ENCODE peak calls at places on chromosomes 4 and X, in seven cellular contexts. H, K, M, O, R, G and T are unnamed samples.

GRCh38 chr4:145487626-145488025 is 6.0 kb downstream of the SMAD1 start:
- DNase-seq in H (no peak), K (no peak), M (peak), O (no peak), R (no peak), G (no peak), T (no peak)

GRCh38 chrX:54776987-54777672 is 20.9 kb downstream of the ITIH6 start:
- DNase-seq in H (no peak), K (no peak), M (no peak), O (no peak), R (no peak), G (no peak), T (no peak)

GRCh38 chr4:100462206-100462605 is 55.6 kb downstream of the EMCN start:
- DNase-seq in H (no peak), K (no peak), M (no peak), O (no peak), R (no peak), G (no peak), T (no peak)

GRCh38 chr4:55008166-55009056 is 117.0 kb downstream of the KDR start:
- DNase-seq in H (peak), K (no peak), M (peak), O (peak), R (no peak), G (no peak), T (no peak)

GRCh38 chr4:142404191-142404611 is 441.9 kb downstream of the INPP4B start:
- DNase-seq in H (no peak), K (no peak), M (no peak), O (no peak), R (no peak), G (no peak), T (no peak)

GRCh38 chrX:134396174-134396573 is 63.8 kb upstream of the HPRT1 start:
- DNase-seq in H (peak), K (no peak), M (no peak), O (no peak), R (no peak), G (no peak), T (no peak)

GRCh38 chr4:47907247-47907646 is 7.1 kb downstream of the NFXL1 start:
- DNase-seq in H (no peak), K (no peak), M (no peak), O (no peak), R (no peak), G (no peak), T (no peak)

GRCh38 chr4:57219389-57219890 is 109.3 kb upstream of the IGFBP7 start:
- DNase-seq in H (no peak), K (no peak), M (no peak), O (no peak), R (peak), G (no peak), T (no peak)

GRCh38 chr4:128711361-128711760 is 98.1 kb upstream of the JADE1 start:
- DNase-seq in H (no peak), K (no peak), M (no peak), O (no peak), R (no peak), G (no peak), T (no peak)

GRCh38 chr4:134027931-134028330 is 173.7 kb downstream of the PABPC4L start:
- DNase-seq in H (no peak), K (no peak), M (no peak), O (no peak), R (no peak), G (no peak), T (no peak)

GRCh38 chrX:19721726-19722370 is 165.6 kb downstream of the SH3KBP1 start:
- DNase-seq in H (no peak), K (no peak), M (peak), O (peak), R (no peak), G (peak), T (no peak)

GRCh38 chr4:182207806-182208483 is 35.3 kb upstream of the TENM3 start:
- DNase-seq in H (no peak), K (no peak), M (peak), O (no peak), R (no peak), G (no peak), T (no peak)

GRCh38 chr4:826508-827208 is 729 bp upstream of the CPLX1 start:
- DNase-seq in H (peak), K (no peak), M (no peak), O (no peak), R (no peak), G (no peak), T (no peak)

GRCh38 chr4:76956961-76957738 is 7.6 kb downstream of the SEPTIN11 start:
- DNase-seq in H (no peak), K (no peak), M (no peak), O (no peak), R (no peak), G (no peak), T (no peak)

GRCh38 chrX:150084474-150085229 is 146.4 kb upstream of the EOLA2 start:
- DNase-seq in H (no peak), K (no peak), M (no peak), O (no peak), R (no peak), G (no peak), T (no peak)

GRCh38 chr4:155578726-155579385 is 87.8 kb upstream of the GUCY1A1 start:
- DNase-seq in H (no peak), K (no peak), M (no peak), O (no peak), R (no peak), G (no peak), T (no peak)

GRCh38 chr4:153205028-153205648 is 895 bp downstream of the TRIM2 start:
- DNase-seq in H (no peak), K (peak), M (no peak), O (no peak), R (no peak), G (no peak), T (no peak)

GRCh38 chrX:37796302-37796701 is 16.4 kb downstream of the CYBB start:
- DNase-seq in H (no peak), K (no peak), M (no peak), O (no peak), R (no peak), G (no peak), T (no peak)

GRCh38 chrX:135477576-135477975 is 42.9 kb upstream of the INTS6L start:
- DNase-seq in H (peak), K (peak), M (peak), O (peak), R (peak), G (peak), T (peak)

GRCh38 chrX:16188687-16189086 is 21.4 kb downstream of the MAGEB17 start:
- DNase-seq in H (no peak), K (no peak), M (no peak), O (no peak), R (no peak), G (no peak), T (no peak)

GRCh38 chr4:59393780-59394179 is 1806.3 kb upstream of the ADGRL3 start:
- DNase-seq in H (no peak), K (no peak), M (no peak), O (no peak), R (no peak), G (no peak), T (no peak)

GRCh38 chr4:123788577-123788976 is 392.0 kb downstream of the SPRY1 start:
- DNase-seq in H (no peak), K (no peak), M (no peak), O (no peak), R (no peak), G (no peak), T (no peak)

GRCh38 chrX:47614618-47615017 is 5.0 kb downstream of the SYN1 start:
- DNase-seq in H (no peak), K (no peak), M (no peak), O (no peak), R (no peak), G (no peak), T (peak)

GRCh38 chrX:74461384-74461783 is 40.1 kb downstream of the SLC16A2 start:
- DNase-seq in H (no peak), K (no peak), M (peak), O (peak), R (no peak), G (no peak), T (no peak)

GRCh38 chr4:52825311-52826090 is 36.6 kb upstream of the RASL11B start:
- DNase-seq in H (no peak), K (no peak), M (no peak), O (no peak), R (no peak), G (no peak), T (no peak)

GRCh38 chr4:52234539-52235174 is 183.6 kb downstream of the SPATA18 start:
- DNase-seq in H (peak), K (no peak), M (no peak), O (peak), R (peak), G (no peak), T (no peak)

GRCh38 chr4:120071192-120071795 is 4.6 kb upstream of the MAD2L1 start:
- DNase-seq in H (peak), K (peak), M (peak), O (peak), R (peak), G (no peak), T (peak)

GRCh38 chr4:38462659-38463058 is 201.3 kb upstream of the KLF3 start:
- DNase-seq in H (no peak), K (no peak), M (no peak), O (no peak), R (no peak), G (no peak), T (no peak)

GRCh38 chr4:107931775-107932321 is 499 bp downstream of the CYP2U1 start:
- DNase-seq in H (no peak), K (peak), M (peak), O (no peak), R (no peak), G (no peak), T (peak)